ENCODE peak calls at places on chromosomes 5 and 9, in five cellular contexts. T is choroid plexus epithelial cell; J is CD8-positive, alpha-beta T cell; Q is AG09309; B is heart right ventricle. U is an unnamed sample.

GRCh38 chr9:79579624-79580023 is 7.9 kb downstream of the TLE4 start:
- DNase-seq in Q (no peak), B (no peak), T (no peak), J (no peak), U (no peak)

GRCh38 chr5:34570721-34571379 is 85.3 kb upstream of the RAI14 start:
- DNase-seq in T (peak; percentile 76), B (no peak), J (no peak), Q (peak; percentile 55), U (peak; percentile 75)

GRCh38 chr9:87479801-87480201 is 17.9 kb upstream of the DAPK1 start:
- DNase-seq in J (no peak), T (peak; percentile 44), B (peak; percentile 29), Q (peak; percentile 54), U (peak; percentile 52)

GRCh38 chr9:109887079-109887478 is 107.1 kb downstream of the PALM2AKAP2 start:
- DNase-seq in B (no peak), J (no peak), Q (no peak), T (peak; percentile 64), U (peak; percentile 76)

GRCh38 chr9:117120061-117120460 is 294.8 kb downstream of the ASTN2 start:
- DNase-seq in J (no peak), Q (no peak), B (no peak), T (no peak), U (no peak)

GRCh38 chr5:24492231-24492630 is 152.5 kb downstream of the CDH10 start:
- DNase-seq in J (no peak), B (no peak), Q (no peak), T (no peak), U (no peak)

GRCh38 chr9:135601988-135602387 is 37.4 kb downstream of the GLT6D1 start:
- DNase-seq in J (no peak), Q (no peak), T (no peak), B (no peak), U (no peak)

GRCh38 chr9:96305171-96305570 is 3.2 kb upstream of the HSD17B3 start:
- DNase-seq in T (peak; percentile 47), J (no peak), Q (no peak), B (no peak), U (no peak)

GRCh38 chr5:139222346-139222745 is 24.2 kb upstream of the SIL1 start:
- DNase-seq in Q (no peak), B (no peak), J (no peak), T (no peak), U (no peak)

GRCh38 chr5:139014726-139015125 is 139.6 kb upstream of the LRRTM2 start:
- DNase-seq in J (no peak), Q (peak; percentile 17), B (no peak), T (peak; percentile 85), U (peak; percentile 88)

GRCh38 chr5:78420548-78420947 is 60.1 kb downstream of the SCAMP1 start:
- DNase-seq in Q (no peak), B (no peak), J (no peak), T (no peak), U (no peak)

GRCh38 chr5:538801-539468 is 14.7 kb upstream of the SLC9A3 start:
- DNase-seq in J (no peak), Q (no peak), B (no peak), T (no peak), U (no peak)

GRCh38 chr9:6014668-6015270 is 655 bp downstream of the RANBP6 start:
- DNase-seq in Q (no peak), J (no peak), B (no peak), T (peak; percentile 75), U (peak; percentile 69)

GRCh38 chr9:134284273-134284672 is 42.0 kb upstream of the RXRA start:
- DNase-seq in B (peak; percentile 69), T (no peak), Q (no peak), J (no peak), U (no peak)

GRCh38 chr9:128575469-128575868 is 23.1 kb downstream of the SPTAN1 start:
- DNase-seq in J (no peak), T (peak; percentile 40), Q (peak; percentile 45), B (peak; percentile 40), U (peak; percentile 52)

GRCh38 chr5:135739383-135739961 is 95.0 kb upstream of the SLC25A48 start:
- DNase-seq in T (peak; percentile 22), B (no peak), Q (no peak), J (no peak), U (no peak)

GRCh38 chr9:111483862-111484563 is at the start of gene ECPAS:
- DNase-seq in T (peak; percentile 80), J (peak; percentile 35), Q (peak; percentile 20), B (peak; percentile 69), U (peak; percentile 82)

GRCh38 chr5:34059997-34060396 is 17.0 kb upstream of the C1QTNF3 start:
- DNase-seq in Q (no peak), T (no peak), J (no peak), B (no peak), U (no peak)

GRCh38 chr5:150431048-150431447 is 18.3 kb upstream of the CD74 start:
- DNase-seq in J (no peak), B (no peak), T (no peak), Q (no peak), U (no peak)

GRCh38 chr5:74945561-74946165 is 79.5 kb upstream of the FAM169A start:
- DNase-seq in Q (no peak), J (no peak), B (no peak), T (no peak), U (no peak)

DNA sequence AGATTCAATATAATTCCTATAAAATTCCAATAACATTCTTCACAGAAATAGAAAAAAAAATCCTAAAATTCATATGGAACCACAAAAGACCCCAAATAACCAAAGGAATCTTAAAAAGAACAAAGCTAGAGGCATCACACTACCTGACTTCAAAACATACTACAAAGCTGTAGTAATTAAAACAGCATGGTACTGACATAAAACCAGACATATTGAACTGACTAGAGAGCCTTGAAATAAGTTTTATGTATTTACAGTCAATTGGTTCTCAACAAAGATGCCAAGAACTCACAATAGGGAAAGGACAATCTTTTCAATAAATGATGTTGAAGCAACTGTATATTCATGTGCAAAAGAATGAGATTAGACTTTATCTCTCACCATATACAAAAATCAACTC is 36.9 kb downstream of the BTNL9 start:
- DNase-seq in T (no peak), B (no peak), Q (no peak), J (no peak), U (no peak)
- TF ChIP-seq CTCF in T (no peak), B (no peak), Q (no peak), J (no peak), U (no peak)

DNA sequence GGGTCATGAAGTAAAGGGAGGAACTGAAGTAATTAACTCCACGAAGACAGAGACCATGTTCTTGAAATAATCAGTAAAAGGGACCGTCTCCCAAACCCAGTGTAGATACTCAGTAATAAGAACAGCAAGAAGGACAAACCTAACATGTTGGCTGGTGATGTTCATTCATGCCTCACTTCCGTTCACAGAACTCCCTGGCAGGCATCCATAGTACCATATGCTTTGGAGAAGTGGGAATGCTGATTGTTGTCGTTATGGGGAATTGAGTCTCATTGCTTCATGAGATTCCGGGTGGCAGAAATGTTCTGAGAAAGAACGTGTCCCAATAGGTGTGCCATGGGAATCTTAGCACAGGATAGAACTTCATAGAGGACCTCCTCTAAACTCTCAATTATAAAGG is 452.3 kb downstream of the ZSWIM6 start:
- DNase-seq in J (no peak), Q (no peak), T (no peak), B (no peak), U (no peak)
- H3K4me3 ChIP-seq in J (no peak overlapping the region), Q (no peak overlapping the region), T (no peak overlapping the region), B (no peak overlapping the region), U (no peak overlapping the region)

GRCh38 chr5:14238272-14238671 is 95.1 kb downstream of the TRIO start:
- DNase-seq in B (no peak), T (no peak), Q (no peak), J (no peak), U (no peak)
- TF ChIP-seq CTCF in B (no peak), T (no peak), Q (no peak), J (no peak), U (no peak)

DNA sequence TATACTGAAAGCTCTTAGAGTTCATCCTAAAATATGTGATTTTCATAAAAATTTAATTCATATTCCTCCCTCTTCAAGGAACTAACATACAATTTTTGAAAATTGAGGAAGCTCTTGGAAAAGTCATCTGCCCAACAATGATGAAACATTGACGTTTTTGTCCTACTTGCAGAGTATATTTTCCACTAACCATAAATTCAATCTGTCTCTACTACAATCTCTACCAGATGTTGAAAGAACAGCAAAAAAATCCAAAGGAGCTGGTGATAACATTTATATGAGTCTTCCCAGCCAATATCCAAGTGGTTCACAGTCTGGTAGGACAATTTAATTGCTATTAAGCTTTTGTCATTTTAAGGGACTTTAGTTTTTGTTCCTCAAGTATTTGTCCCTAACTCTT is 81.1 kb upstream of the NR3C1 start:
- DNase-seq in Q (no peak), T (no peak), J (no peak), B (no peak), U (no peak)
- H3K4me3 ChIP-seq in Q (no peak overlapping the region), T (no peak overlapping the region), J (no peak overlapping the region), B (no peak overlapping the region), U (no peak overlapping the region)

GRCh38 chr5:112372543-112372942 is 46.5 kb downstream of the EPB41L4A start:
- DNase-seq in T (peak; percentile 5), J (no peak), B (no peak), Q (no peak), U (no peak)
- TF ChIP-seq CTCF in T (no peak), J (no peak), B (no peak), Q (no peak), U (no peak)

DNA sequence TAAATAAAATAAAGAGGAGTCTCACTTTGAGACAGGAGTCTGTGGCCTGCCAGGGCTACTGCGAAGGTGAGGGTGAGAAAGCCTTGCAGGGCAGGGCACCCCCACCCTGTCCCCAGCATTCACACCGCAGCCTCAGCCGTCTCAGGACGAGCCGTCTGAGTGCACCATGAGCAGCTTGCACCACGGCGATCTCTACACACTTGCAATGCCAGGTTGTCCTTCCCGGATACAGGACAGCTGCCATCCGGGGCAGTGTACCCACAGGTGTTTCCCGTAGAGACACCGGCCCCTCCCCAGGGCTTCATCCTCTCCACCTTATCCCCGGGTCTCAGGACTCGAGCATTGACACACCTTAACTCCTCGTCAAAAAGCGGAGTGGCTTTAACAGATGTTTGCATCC is 43.3 kb downstream of the IRX2 start:
- DNase-seq in B (no peak), Q (no peak), T (no peak), J (no peak), U (no peak)
- H3K4me3 ChIP-seq in B (no peak overlapping the region), Q (no peak overlapping the region), T (no peak overlapping the region), J (no peak overlapping the region), U (no peak overlapping the region)

DNA sequence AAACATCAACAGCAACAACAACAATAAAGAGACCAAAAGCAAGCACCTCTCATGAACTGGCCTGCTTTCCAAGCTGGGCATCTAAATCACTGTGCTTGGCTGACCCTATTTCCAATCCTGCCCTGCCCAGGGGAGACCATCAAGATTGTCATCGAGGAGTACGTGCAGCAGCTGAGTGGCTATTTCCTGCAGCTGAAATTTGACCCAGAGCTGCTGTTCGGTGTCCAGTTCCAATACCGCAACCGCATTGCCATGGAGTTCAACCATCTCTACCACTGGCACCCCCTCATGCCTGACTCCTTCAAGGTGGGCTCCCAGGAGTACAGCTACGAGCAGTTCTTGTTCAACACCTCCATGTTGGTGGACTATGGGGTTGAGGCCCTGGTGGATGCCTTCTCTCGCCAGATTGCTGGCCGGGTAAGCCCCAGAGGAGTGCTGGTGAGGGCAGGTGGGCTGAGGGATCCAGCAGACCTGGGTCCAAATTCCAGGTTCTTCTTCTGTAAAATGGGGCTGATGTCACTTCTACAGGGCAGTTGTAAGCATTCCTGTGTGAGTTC is 15.6 kb downstream of the PTGS1 start:
- DNase-seq in B (no peak), T (no peak), Q (no peak), J (no peak), U (no peak)
- TF ChIP-seq CTCF in B (no peak), T (no peak), Q (no peak), J (no peak), U (no peak)

GRCh38 chr5:10440367-10440990 is 1.2 kb upstream of the ROPN1L start:
- DNase-seq in Q (no peak), T (no peak), B (no peak), J (no peak), U (no peak)
- H3K4me3 ChIP-seq in Q (no peak overlapping the region), T (no peak overlapping the region), B (no peak overlapping the region), J (no peak overlapping the region), U (no peak overlapping the region)